ENCODE peak calls at places on chromosomes 5 and 9, in seven cellular contexts. X, U, O, W, G, P and D are unnamed samples.

GRCh38 chr5:29367176-29367833 is 1826.2 kb upstream of the CDH6 start:
- DNase-seq in X (no peak), U (no peak), O (no peak), W (no peak), G (no peak), P (no peak), D (no peak)

GRCh38 chr9:93149361-93149760 is 15.3 kb upstream of the NINJ1 start:
- DNase-seq in X (peak; percentile 70), U (no peak), O (no peak), W (no peak), G (no peak), P (no peak), D (no peak)

GRCh38 chr5:162384225-162384624 is 316.7 kb downstream of the GABRG2 start:
- DNase-seq in X (no peak), U (no peak), O (no peak), W (no peak), G (no peak), P (no peak), D (no peak)

GRCh38 chr9:98584059-98584458 is 124.7 kb downstream of the GABBR2 start:
- DNase-seq in X (no peak), U (no peak), O (no peak), W (no peak), G (no peak), P (no peak), D (no peak)

GRCh38 chr5:56011835-56012234 is 17.1 kb upstream of the IL6ST start:
- DNase-seq in X (peak; percentile 92), U (no peak), O (no peak), W (no peak), G (no peak), P (no peak), D (peak; percentile 85)

GRCh38 chr5:83306572-83307241 is 164.8 kb upstream of the VCAN start:
- DNase-seq in X (peak; percentile 97), U (peak; percentile 63), O (no peak), W (peak; percentile 80), G (peak; percentile 56), P (no peak), D (peak; percentile 85)

GRCh38 chr9:15157371-15157770 is 149.6 kb downstream of the TTC39B start:
- DNase-seq in X (peak; percentile 82), U (no peak), O (no peak), W (no peak), G (no peak), P (no peak), D (no peak)

GRCh38 chr5:132484386-132484715 is 6.2 kb downstream of the IRF1 start:
- DNase-seq in X (no peak), U (peak; percentile 48), O (no peak), W (no peak), G (no peak), P (no peak), D (no peak)